ENCODE peak calls at places on chromosomes 3 and 15, in seven cellular contexts. P is NCI-H1048, S is NCI-H345, W is COR-L47, R is fibroblast of mammary gland, N is HEK293T, I is astrocyte of the cerebellum. L is an unnamed sample.

GRCh38 chr3:182364323-182364722 is 429.0 kb upstream of the ATP11B start:
- DNase-seq in P (no peak), S (peak; percentile 27), W (peak; percentile 34), R (no peak), N (peak; percentile 36), I (peak; percentile 16), L (peak; percentile 2)

GRCh38 chr3:182413061-182413460 is 380.2 kb upstream of the ATP11B start:
- DNase-seq in P (no peak), S (no peak), W (no peak), R (no peak), N (no peak), I (no peak), L (no peak)

GRCh38 chr15:35362195-35362829 is 183.7 kb downstream of the DPH6 start:
- DNase-seq in P (no peak), S (no peak), W (no peak), R (peak; percentile 58), N (no peak), I (peak; percentile 44), L (no peak)

GRCh38 chr15:56758770-56759449 is 25.6 kb upstream of the ZNF280D start:
- DNase-seq in P (no peak), S (no peak), W (no peak), R (peak; percentile 58), N (no peak), I (no peak), L (no peak)

GRCh38 chr3:134460965-134461364 is 24.8 kb downstream of the ANAPC13 start:
- DNase-seq in P (no peak), S (no peak), W (no peak), R (peak; percentile 98), N (no peak), I (no peak), L (no peak)

GRCh38 chr15:66564136-66565041 is 1.4 kb downstream of the LCTL start:
- DNase-seq in P (no peak), S (no peak), W (no peak), R (no peak), N (no peak), I (no peak), L (no peak)

GRCh38 chr15:94456246-94456645 is 224.9 kb downstream of the MCTP2 start:
- DNase-seq in P (no peak), S (no peak), W (no peak), R (no peak), N (no peak), I (no peak), L (no peak)

GRCh38 chr15:62841891-62842559 is 200.5 kb upstream of the TPM1 start:
- DNase-seq in P (no peak), S (no peak), W (no peak), R (no peak), N (no peak), I (no peak), L (no peak)

GRCh38 chr3:124352143-124352528 is 360.2 kb upstream of the ROPN1 start:
- DNase-seq in P (no peak), S (no peak), W (no peak), R (no peak), N (no peak), I (no peak), L (no peak)

GRCh38 chr3:71859128-71859519 is 74.2 kb upstream of the PROK2 start:
- DNase-seq in P (peak; percentile 30), S (peak; percentile 39), W (peak; percentile 53), R (peak; percentile 48), N (peak; percentile 34), I (no peak), L (no peak)

GRCh38 chr3:4978259-4978965 is 825 bp upstream of the BHLHE40 start:
- DNase-seq in P (peak; percentile 41), S (peak; percentile 86), W (peak; percentile 51), R (peak; percentile 98), N (peak; percentile 84), I (peak; percentile 91), L (no peak)

GRCh38 chr3:187951452-187952190 is 202.3 kb upstream of the LPP start:
- DNase-seq in P (no peak), S (no peak), W (no peak), R (no peak), N (no peak), I (no peak), L (no peak)

GRCh38 chr3:77081240-77081661 is 41.4 kb downstream of the ROBO2 start:
- DNase-seq in P (no peak), S (no peak), W (peak; percentile 40), R (peak; percentile 2), N (peak; percentile 16), I (peak; percentile 55), L (no peak)

GRCh38 chr3:30873667-30874066 is 20.8 kb downstream of the GADL1 start:
- DNase-seq in P (no peak), S (no peak), W (no peak), R (peak; percentile 50), N (no peak), I (no peak), L (no peak)

GRCh38 chr15:66312144-66312543 is 18.8 kb downstream of the DIS3L start:
- DNase-seq in P (no peak), S (no peak), W (no peak), R (no peak), N (no peak), I (no peak), L (no peak)

GRCh38 chr3:99639579-99639978 is 1.2 kb downstream of the COL8A1 start:
- DNase-seq in P (no peak), S (no peak), W (no peak), R (peak; percentile 49), N (no peak), I (no peak), L (no peak)

GRCh38 chr15:75666823-75667501 is 19.2 kb downstream of the SNX33 start:
- DNase-seq in P (no peak), S (no peak), W (no peak), R (peak; percentile 99), N (no peak), I (peak; percentile 94), L (peak; percentile 86)

GRCh38 chr15:26102365-26102764 is 239.2 kb upstream of the ATP10A start:
- DNase-seq in P (no peak), S (no peak), W (no peak), R (no peak), N (no peak), I (no peak), L (no peak)

GRCh38 chr15:29093065-29093435 is 176.6 kb downstream of the NSMCE3 start:
- DNase-seq in P (no peak), S (no peak), W (no peak), R (no peak), N (no peak), I (no peak), L (no peak)

GRCh38 chr3:151213881-151214280 is 10.9 kb upstream of the GPR171 start:
- DNase-seq in P (no peak), S (no peak), W (no peak), R (peak; percentile 37), N (no peak), I (no peak), L (no peak)

GRCh38 chr3:186991470-186991869 is 61.1 kb downstream of the ST6GAL1 start:
- DNase-seq in P (no peak), S (no peak), W (no peak), R (no peak), N (no peak), I (no peak), L (no peak)

GRCh38 chr3:143150979-143151726 is 31.6 kb downstream of the CHST2 start:
- DNase-seq in P (no peak), S (no peak), W (no peak), R (peak; percentile 81), N (no peak), I (no peak), L (no peak)

GRCh38 chr3:38725726-38726410 is 76.4 kb upstream of the SCN5A start:
- DNase-seq in P (no peak), S (peak; percentile 4), W (no peak), R (peak; percentile 50), N (no peak), I (no peak), L (no peak)

GRCh38 chr3:127420825-127421224 is 133.0 kb upstream of the PRR20G start:
- DNase-seq in P (no peak), S (no peak), W (no peak), R (no peak), N (no peak), I (no peak), L (no peak)

GRCh38 chr3:184354121-184354728 is 7.2 kb downstream of the CLCN2 start:
- DNase-seq in P (no peak), S (peak; percentile 48), W (peak; percentile 50), R (no peak), N (peak; percentile 62), I (no peak), L (no peak)

GRCh38 chr3:177545964-177546363 is 348.7 kb upstream of the TBL1XR1 start:
- DNase-seq in P (no peak), S (no peak), W (no peak), R (peak; percentile 67), N (no peak), I (no peak), L (no peak)

GRCh38 chr3:188740030-188740429 is 431.7 kb upstream of the TPRG1 start:
- DNase-seq in P (no peak), S (no peak), W (no peak), R (no peak), N (no peak), I (no peak), L (no peak)

GRCh38 chr15:83784975-83785374 is 131.1 kb downstream of the ADAMTSL3 start:
- DNase-seq in P (no peak), S (no peak), W (no peak), R (peak; percentile 69), N (no peak), I (peak; percentile 18), L (no peak)

GRCh38 chr3:59339818-59340217 is 290.0 kb upstream of the CFAP20DC start:
- DNase-seq in P (no peak), S (no peak), W (no peak), R (no peak), N (no peak), I (no peak), L (no peak)

GRCh38 chr3:152718810-152719209 is 116.1 kb upstream of the P2RY1 start:
- DNase-seq in P (no peak), S (no peak), W (no peak), R (peak; percentile 8), N (no peak), I (no peak), L (no peak)

GRCh38 chr15:68994981-68995753 is 19.3 kb upstream of the NOX5 start:
- DNase-seq in P (no peak), S (no peak), W (no peak), R (no peak), N (no peak), I (no peak), L (no peak)

GRCh38 chr15:88949734-88950400 is 36.7 kb upstream of the MFGE8 start:
- DNase-seq in P (no peak), S (no peak), W (no peak), R (no peak), N (no peak), I (no peak), L (no peak)

GRCh38 chr3:157956850-157957249 is 149.4 kb downstream of the SHOX2 start:
- DNase-seq in P (no peak), S (no peak), W (no peak), R (no peak), N (no peak), I (no peak), L (no peak)

GRCh38 chr3:186107148-186108105 is 1.5 kb downstream of the ETV5 start:
- DNase-seq in P (peak; percentile 12), S (peak; percentile 92), W (peak; percentile 12), R (peak; percentile 48), N (peak; percentile 57), I (peak; percentile 45), L (no peak)

GRCh38 chr3:126959921-126960603 is 22.9 kb upstream of the PLXNA1 start:
- DNase-seq in P (no peak), S (peak; percentile 53), W (peak; percentile 95), R (peak; percentile 80), N (no peak), I (peak; percentile 27), L (no peak)

GRCh38 chr3:20323307-20323927 is 137.4 kb upstream of the SGO1 start:
- DNase-seq in P (no peak), S (no peak), W (no peak), R (no peak), N (no peak), I (no peak), L (no peak)

L was measured in Panc1.